ENCODE peak calls at places on chromosomes 7 and 10, in nine cellular contexts. E is right lobe of liver, G is body of pancreas, I is heart left ventricle, V is NB4, Q is testis, K is ovary, J is IMR-90, S is suprapubic skin. Y is an unnamed sample.

GRCh38 chr7:977326-978048 is 2.1 kb upstream of the COX19 start:
- DNase-seq in E (no peak), G (peak; percentile 80), I (no peak), V (peak; percentile 68), Q (peak; percentile 56), K (no peak), J (peak; percentile 46), S (no peak), Y (peak; percentile 72)

GRCh38 chr7:82468435-82468834 is 24.9 kb upstream of the CACNA2D1 start:
- DNase-seq in E (no peak), G (no peak), I (no peak), V (no peak), Q (no peak), K (no peak), J (no peak), S (no peak), Y (no peak)

GRCh38 chr10:120422459-120422858 is 34.6 kb upstream of the PLPP4 start:
- DNase-seq in E (no peak), G (no peak), I (no peak), V (no peak), Q (no peak), K (no peak), J (peak; percentile 52), S (no peak), Y (no peak)

GRCh38 chr7:55641273-55641691 is 69.0 kb upstream of the VOPP1 start:
- DNase-seq in E (no peak), G (peak; percentile 56), I (peak; percentile 30), V (peak; percentile 73), Q (peak; percentile 61), K (no peak), J (peak; percentile 76), S (no peak), Y (peak; percentile 33)

GRCh38 chr7:3861941-3862340 is 560.9 kb downstream of the SDK1 start:
- DNase-seq in E (no peak), G (no peak), I (peak; percentile 45), V (peak; percentile 27), Q (no peak), K (peak; percentile 40), J (peak; percentile 87), S (peak; percentile 74), Y (no peak)

GRCh38 chr10:93393231-93393630 is 88.9 kb downstream of the MYOF start:
- DNase-seq in E (no peak), G (no peak), I (no peak), V (no peak), Q (no peak), K (no peak), J (no peak), S (no peak), Y (no peak)

GRCh38 chr7:22319424-22320403 is 37.2 kb downstream of the RAPGEF5 start:
- DNase-seq in E (no peak), G (no peak), I (no peak), V (no peak), Q (no peak), K (no peak), J (no peak), S (no peak), Y (no peak)

GRCh38 chr10:133044502-133044901 is 43.2 kb upstream of the ADGRA1 start:
- DNase-seq in E (no peak), G (no peak), I (peak; percentile 75), V (no peak), Q (peak; percentile 36), K (no peak), J (no peak), S (no peak), Y (no peak)

GRCh38 chr7:64630496-64630895 is 35.4 kb upstream of the ZNF107 start:
- DNase-seq in E (no peak), G (no peak), I (no peak), V (peak; percentile 47), Q (peak; percentile 30), K (no peak), J (peak; percentile 15), S (no peak), Y (no peak)

GRCh38 chr10:31186225-31187010 is 132.6 kb upstream of the ZEB1 start:
- DNase-seq in E (no peak), G (no peak), I (no peak), V (no peak), Q (no peak), K (no peak), J (no peak), S (no peak), Y (no peak)

GRCh38 chr7:8154290-8154689 is 107.7 kb downstream of the ICA1 start:
- DNase-seq in E (no peak), G (no peak), I (no peak), V (no peak), Q (no peak), K (no peak), J (no peak), S (no peak), Y (no peak)

GRCh38 chr7:47743898-47744612 is 162.1 kb upstream of the TNS3 start:
- DNase-seq in E (no peak), G (no peak), I (no peak), V (no peak), Q (no peak), K (no peak), J (no peak), S (no peak), Y (no peak)

GRCh38 chr7:87435546-87435945 is 39.9 kb downstream of the ABCB4 start:
- DNase-seq in E (no peak), G (no peak), I (no peak), V (no peak), Q (no peak), K (no peak), J (peak; percentile 13), S (no peak), Y (no peak)

GRCh38 chr7:80791509-80791929 is 127.3 kb downstream of the SEMA3C start:
- DNase-seq in E (no peak), G (no peak), I (no peak), V (no peak), Q (no peak), K (no peak), J (no peak), S (no peak), Y (no peak)

GRCh38 chr7:81684513-81685262 is 85.2 kb downstream of the HGF start:
- DNase-seq in E (peak; percentile 82), G (peak; percentile 50), I (peak; percentile 96), V (peak; percentile 95), Q (peak; percentile 81), K (peak; percentile 65), J (peak; percentile 100), S (peak; percentile 96), Y (peak; percentile 79)

GRCh38 chr7:1536768-1537630 is 6.5 kb downstream of the MAFK start:
- DNase-seq in E (peak; percentile 96), G (peak; percentile 96), I (peak; percentile 98), V (no peak), Q (peak; percentile 96), K (peak; percentile 97), J (peak; percentile 99), S (peak; percentile 97), Y (peak; percentile 91)

GRCh38 chr10:103199498-103199897 is 6.4 kb upstream of the NT5C2 start:
- DNase-seq in E (no peak), G (no peak), I (no peak), V (peak; percentile 83), Q (no peak), K (no peak), J (no peak), S (no peak), Y (no peak)

GRCh38 chr10:103197891-103198290 is 4.8 kb upstream of the NT5C2 start:
- DNase-seq in E (no peak), G (no peak), I (no peak), V (peak; percentile 41), Q (no peak), K (no peak), J (no peak), S (no peak), Y (no peak)

GRCh38 chr10:103198648-103199047 is 5.6 kb upstream of the NT5C2 start:
- DNase-seq in E (no peak), G (no peak), I (no peak), V (no peak), Q (no peak), K (no peak), J (no peak), S (no peak), Y (no peak)

GRCh38 chr10:103193820-103194529 is 903 bp upstream of the NT5C2 start:
- DNase-seq in E (no peak), G (peak; percentile 31), I (no peak), V (peak; percentile 63), Q (no peak), K (no peak), J (peak; percentile 8), S (peak; percentile 48), Y (no peak)

DNA sequence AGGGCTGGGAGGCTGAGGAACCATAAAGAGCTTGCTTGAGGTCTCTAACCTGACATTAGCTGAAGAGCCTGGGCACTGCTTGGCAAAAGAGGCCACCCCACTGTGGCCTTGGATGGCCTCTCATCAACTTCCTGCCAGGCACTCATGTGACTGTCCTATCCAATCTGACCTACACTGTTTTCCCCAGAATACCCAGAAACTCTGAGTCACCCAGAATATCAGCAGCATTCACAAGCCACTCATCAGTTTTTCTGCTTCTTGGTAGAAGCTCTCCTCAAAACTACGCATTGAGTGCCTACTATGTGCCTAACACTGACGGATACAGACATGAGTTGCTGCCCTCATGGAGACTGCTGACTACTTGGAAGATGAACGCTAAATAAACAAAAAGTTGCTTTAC is 4.1 kb upstream of the NT5C2 start:
- DNase-seq in E (peak; percentile 70), G (peak; percentile 47), I (peak; percentile 74), V (peak; percentile 92), Q (peak; percentile 76), K (no peak), J (peak; percentile 75), S (peak; percentile 72), Y (no peak)
- TF ChIP-seq POLR2A in E (peak; percentile 64), G (no peak), I (no peak), V (peak; percentile 68), Q (no peak), K (no peak), J (no peak), S (no peak), Y (no peak)

GRCh38 chr10:3803295-3803883 is 18.4 kb upstream of the KLF6 start:
- DNase-seq in E (no peak), G (peak; percentile 79), I (no peak), V (peak; percentile 49), Q (no peak), K (no peak), J (peak; percentile 55), S (no peak), Y (no peak)
- TF ChIP-seq POLR2A in E (no peak), G (peak; percentile 85), I (no peak), V (no peak), Q (no peak), K (no peak), J (no peak), S (no peak), Y (no peak)

GRCh38 chr7:129224251-129225205 is at the start of gene AHCYL2:
- DNase-seq in E (peak; percentile 99), G (peak; percentile 98), I (peak; percentile 98), V (peak; percentile 100), Q (peak; percentile 98), K (peak; percentile 97), J (peak; percentile 96), S (peak; percentile 98), Y (peak; percentile 99)
- TF ChIP-seq POLR2A in E (peak; percentile 60), G (peak; percentile 80), I (peak; percentile 25), V (peak; percentile 55), Q (no peak), K (peak; percentile 8), J (peak; percentile 61), S (no peak), Y (peak; percentile 50)

DNA sequence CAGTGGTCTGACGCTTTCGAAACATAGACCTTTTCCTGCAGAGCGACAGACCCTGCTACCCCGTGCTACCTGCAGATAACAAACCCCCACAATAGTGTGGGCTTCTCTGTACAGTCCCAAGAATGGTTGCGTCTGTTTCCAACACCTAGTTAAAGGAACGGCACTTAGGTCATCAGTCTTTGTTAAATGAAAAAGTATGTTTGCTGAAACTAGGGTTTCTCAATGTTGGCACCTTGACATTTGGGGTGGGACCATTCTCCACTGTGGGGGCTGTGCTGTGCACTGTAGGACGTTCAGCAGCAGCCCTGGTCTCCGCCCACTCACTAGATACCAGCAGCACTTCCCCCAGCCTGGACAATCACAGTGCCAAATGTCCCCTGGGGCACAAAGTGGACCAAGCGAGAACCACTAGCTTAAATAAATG is 13.7 kb downstream of the TECTB start:
- DNase-seq in E (peak; percentile 84), G (no peak), I (no peak), V (no peak), Q (no peak), K (no peak), J (no peak), S (no peak), Y (no peak)
- TF ChIP-seq POLR2A in E (peak; percentile 31), G (no peak), I (no peak), V (no peak), Q (no peak), K (no peak), J (no peak), S (no peak), Y (no peak)

Y was measured in transverse colon.